ENCODE peak calls at places on chromosomes 16 and 17, in ten cellular contexts. Q is effector CD4-positive, alpha-beta T cell; P is gastrocnemius medialis; H is HFF-Myc; E is left ventricle myocardium inferior; A is NB4; C is activated T-helper 1 cell treated with Interleukin-2 at 50 U/mL for 16 hours; X is stimulated activated CD8-positive, alpha-beta memory T cell treated with anti-CD3 and anti-CD28 coated beads, Interleukin-4, amount 100 ng/mL, for 48 hours; B is ELF-1; K is AG08395. Z is an unnamed sample.
A peak's percentile ranks its signal among the peaks of the same experiment; 100 is the strongest.

GRCh38 chr17:34456121-34456520 is 93.1 kb upstream of the CCL1 start:
- DNase-seq in X (no peak), H (no peak), Q (no peak), B (no peak), P (no peak), E (no peak), C (no peak), K (no peak), A (no peak), Z (no peak)

GRCh38 chr17:65345261-65346060 is 208.3 kb downstream of the RGS9 start:
- DNase-seq in X (peak; percentile 39), E (no peak), Q (no peak), C (no peak), H (no peak), K (no peak), P (no peak), A (peak; percentile 5), B (no peak), Z (no peak)

GRCh38 chr17:43908111-43908721 is 880 bp upstream of the MPP2 start:
- DNase-seq in X (peak; percentile 61), Q (peak; percentile 20), P (peak; percentile 29), H (no peak), B (peak; percentile 85), A (peak; percentile 68), C (peak; percentile 12), E (peak; percentile 69), K (peak; percentile 92), Z (no peak)

GRCh38 chr16:67902831-67903230 is 9.8 kb downstream of the PSKH1 start:
- DNase-seq in A (no peak), X (no peak), H (no peak), E (no peak), Q (no peak), P (no peak), B (no peak), K (no peak), C (no peak), Z (no peak)

GRCh38 chr17:74836691-74837467 is 22.8 kb downstream of the GRIN2C start:
- DNase-seq in P (no peak), E (no peak), Q (no peak), A (no peak), B (no peak), H (no peak), K (no peak), C (no peak), X (no peak), Z (no peak)

GRCh38 chr17:6853764-6854442 is 22.4 kb upstream of the TEKT1 start:
- DNase-seq in K (no peak), P (no peak), E (no peak), B (peak; percentile 54), H (no peak), A (no peak), Q (no peak), X (peak; percentile 31), C (no peak), Z (no peak)

GRCh38 chr17:980406-981291 is 1.1 kb upstream of the NXN start:
- DNase-seq in P (peak; percentile 72), H (no peak), C (peak; percentile 67), A (peak; percentile 78), E (peak; percentile 58), X (peak; percentile 79), Q (peak; percentile 75), B (peak; percentile 85), K (peak; percentile 76), Z (peak; percentile 1)

GRCh38 chr17:35084987-35085386 is 21.5 kb upstream of the RFFL start:
- DNase-seq in H (no peak), A (no peak), E (no peak), X (no peak), P (no peak), K (peak; percentile 17), C (no peak), B (no peak), Q (no peak), Z (no peak)

GRCh38 chr16:11224894-11225676 is 30.9 kb downstream of the SOCS1 start:
- DNase-seq in A (peak; percentile 32), K (peak; percentile 40), P (no peak), Q (peak; percentile 51), H (no peak), C (peak; percentile 55), E (peak; percentile 26), X (peak; percentile 91), B (no peak), Z (no peak)

GRCh38 chr17:62625184-62625869 is 2.1 kb upstream of the MRC2 start:
- DNase-seq in K (no peak), B (no peak), A (peak; percentile 66), P (no peak), Q (no peak), H (no peak), E (no peak), C (no peak), X (no peak), Z (no peak)

GRCh38 chr17:60091109-60091508 is 12.4 kb upstream of the HEATR6 start:
- DNase-seq in E (no peak), X (no peak), K (no peak), C (no peak), H (no peak), B (no peak), A (no peak), P (no peak), Q (no peak), Z (no peak)

GRCh38 chr16:25413133-25413532 is 155.5 kb upstream of the ZKSCAN2 start:
- DNase-seq in A (no peak), K (no peak), C (no peak), B (no peak), Q (no peak), E (no peak), P (no peak), X (no peak), H (no peak), Z (no peak)

GRCh38 chr16:7492122-7492521 is 159.5 kb downstream of the RBFOX1 start:
- DNase-seq in A (peak; percentile 3), K (no peak), C (no peak), H (no peak), X (no peak), B (no peak), P (no peak), E (no peak), Q (no peak), Z (no peak)

GRCh38 chr17:76139801-76140660 is 1.0 kb downstream of the FOXJ1 start:
- DNase-seq in A (no peak), E (no peak), P (no peak), H (no peak), C (peak; percentile 31), Q (no peak), K (no peak), B (no peak), X (peak; percentile 64), Z (no peak)

GRCh38 chr16:361872-362701 is 8.3 kb downstream of the MRPL28 start:
- DNase-seq in X (peak; percentile 80), H (peak; percentile 37), Q (peak; percentile 62), B (peak; percentile 78), C (peak; percentile 58), P (peak; percentile 48), A (peak; percentile 79), E (peak; percentile 63), K (peak; percentile 84), Z (no peak)

GRCh38 chr17:57678393-57678792 is 66.7 kb downstream of the CCDC182 start:
- DNase-seq in Q (no peak), A (no peak), P (no peak), E (no peak), C (no peak), X (peak; percentile 13), H (no peak), B (no peak), K (no peak), Z (no peak)

GRCh38 chr17:75039238-75039637 is 7.5 kb downstream of the ATP5PD start:
- DNase-seq in B (no peak), C (no peak), K (no peak), H (no peak), E (no peak), P (no peak), Q (no peak), A (peak; percentile 61), X (no peak), Z (no peak)

GRCh38 chr16:74325331-74325730 is 28.7 kb downstream of the PSMD7 start:
- DNase-seq in B (no peak), Q (no peak), P (no peak), K (no peak), E (no peak), A (no peak), C (no peak), H (no peak), X (no peak), Z (no peak)

GRCh38 chr16:2990891-2991290 is 10.6 kb upstream of the PKMYT1 start:
- DNase-seq in E (no peak), X (no peak), K (no peak), A (no peak), P (no peak), H (no peak), C (no peak), Q (no peak), B (no peak), Z (no peak)

GRCh38 chr16:47309581-47310312 is 151.1 kb downstream of the ITFG1 start:
- DNase-seq in E (no peak), Q (no peak), X (no peak), K (no peak), C (no peak), H (no peak), B (no peak), P (no peak), A (no peak), Z (no peak)

GRCh38 chr17:68231536-68231935 is 16.3 kb upstream of the AMZ2 start:
- DNase-seq in E (no peak), Q (no peak), B (no peak), H (no peak), P (no peak), K (no peak), X (no peak), A (no peak), C (no peak), Z (no peak)

GRCh38 chr16:27766166-27766925 is 216.4 kb downstream of the KATNIP start:
- DNase-seq in P (no peak), H (no peak), B (no peak), A (no peak), Q (no peak), X (no peak), K (no peak), E (no peak), C (no peak), Z (no peak)

GRCh38 chr16:50207652-50208051 is 54.5 kb downstream of the TENT4B start:
- DNase-seq in A (no peak), P (no peak), E (no peak), B (no peak), X (no peak), Q (no peak), K (peak; percentile 31), C (no peak), H (peak; percentile 47), Z (no peak)

GRCh38 chr16:278863-279366 is 1.5 kb upstream of the ARHGDIG start:
- DNase-seq in A (peak; percentile 42), X (peak; percentile 43), H (peak; percentile 2), C (no peak), B (no peak), K (no peak), P (no peak), E (no peak), Q (no peak), Z (no peak)

GRCh38 chr16:73384561-73384960 is 336.6 kb upstream of the ZFHX3 start:
- DNase-seq in H (no peak), K (no peak), C (no peak), P (no peak), E (no peak), A (no peak), Q (no peak), X (no peak), B (no peak), Z (no peak)

GRCh38 chr16:84005391-84005790 is 37.2 kb downstream of the SLC38A8 start:
- DNase-seq in P (no peak), H (no peak), B (no peak), Q (no peak), K (no peak), X (no peak), E (no peak), A (no peak), C (no peak), Z (no peak)

GRCh38 chr16:7581175-7581574 is 248.5 kb downstream of the RBFOX1 start:
- DNase-seq in P (no peak), C (no peak), K (no peak), X (no peak), A (no peak), E (no peak), H (no peak), B (no peak), Q (no peak), Z (no peak)

GRCh38 chr16:19284207-19284606 is 1.3 kb upstream of the CLEC19A start:
- DNase-seq in K (no peak), Q (no peak), A (no peak), X (no peak), H (no peak), B (no peak), C (no peak), P (peak; percentile 40), E (no peak), Z (no peak)